ENCODE peak calls at places on chromosomes 12 and 14, in nine cellular contexts. S, B, M, P, Z, N, E, V and F are unnamed samples.

GRCh38 chr14:22781606-22782000 is 15.1 kb downstream of the OXA1L start:
- DNase-seq in S (no peak), B (no peak), M (no peak), P (peak), Z (no peak), N (no peak), E (no peak), V (no peak), F (no peak)

GRCh38 chr12:12333980-12334709 is 15.9 kb downstream of the MANSC1 start:
- DNase-seq in S (no peak), B (peak), M (peak), P (peak), Z (peak), N (peak), E (peak), V (no peak), F (no peak)

GRCh38 chr14:62711351-62712023 is 333.8 kb downstream of the KCNH5 start:
- DNase-seq in S (no peak), B (no peak), M (no peak), P (no peak), Z (no peak), N (no peak), E (no peak), V (no peak), F (no peak)

GRCh38 chr14:69259531-69260245 is at the start of gene GALNT16:
- DNase-seq in S (no peak), B (peak), M (peak), P (peak), Z (peak), N (peak), E (no peak), V (no peak), F (no peak)

GRCh38 chr12:109952160-109952858 is 43.9 kb downstream of the GIT2 start:
- DNase-seq in S (no peak), B (no peak), M (no peak), P (no peak), Z (no peak), N (peak), E (no peak), V (no peak), F (no peak)

GRCh38 chr12:93759512-93760081 is 82.4 kb downstream of the CRADD start:
- DNase-seq in S (no peak), B (no peak), M (no peak), P (no peak), Z (no peak), N (no peak), E (no peak), V (no peak), F (no peak)

GRCh38 chr12:68868043-68868790 is 60.2 kb downstream of the MDM2 start:
- DNase-seq in S (no peak), B (no peak), M (no peak), P (no peak), Z (no peak), N (peak), E (no peak), V (no peak), F (no peak)

GRCh38 chr12:80472912-80473500 is 29.0 kb downstream of the PTPRQ start:
- DNase-seq in S (no peak), B (no peak), M (no peak), P (peak), Z (peak), N (peak), E (no peak), V (no peak), F (no peak)

GRCh38 chr14:102235275-102235897 is 69.6 kb downstream of the MOK start:
- DNase-seq in S (peak), B (peak), M (peak), P (peak), Z (peak), N (peak), E (peak), V (peak), F (no peak)

GRCh38 chr12:79155703-79156102 is 291.1 kb downstream of the SYT1 start:
- DNase-seq in S (no peak), B (no peak), M (no peak), P (peak), Z (no peak), N (peak), E (no peak), V (no peak), F (no peak)

GRCh38 chr12:86445361-86445760 is 189.2 kb upstream of the MGAT4C start:
- DNase-seq in S (no peak), B (no peak), M (no peak), P (peak), Z (no peak), N (no peak), E (no peak), V (no peak), F (no peak)

GRCh38 chr14:99730876-99731351 is 46.8 kb downstream of the CYP46A1 start:
- DNase-seq in S (no peak), B (peak), M (no peak), P (no peak), Z (no peak), N (no peak), E (no peak), V (peak), F (peak)

GRCh38 chr12:50246873-50247612 is 36.3 kb downstream of the LIMA1 start:
- DNase-seq in S (peak), B (peak), M (peak), P (peak), Z (no peak), N (peak), E (peak), V (peak), F (peak)

GRCh38 chr12:6074979-6075585 is 49.4 kb downstream of the VWF start:
- DNase-seq in S (no peak), B (no peak), M (peak), P (no peak), Z (peak), N (peak), E (no peak), V (peak), F (no peak)

GRCh38 chr14:75370416-75371205 is 57.2 kb upstream of the JDP2 start:
- DNase-seq in S (no peak), B (no peak), M (no peak), P (no peak), Z (peak), N (no peak), E (no peak), V (no peak), F (no peak)

GRCh38 chr12:119491814-119492213 is 101.8 kb upstream of the TMEM233 start:
- DNase-seq in S (no peak), B (no peak), M (no peak), P (no peak), Z (no peak), N (no peak), E (no peak), V (no peak), F (no peak)

GRCh38 chr14:75718199-75718598 is 57.2 kb downstream of the TTLL5 start:
- DNase-seq in S (no peak), B (no peak), M (no peak), P (no peak), Z (no peak), N (no peak), E (no peak), V (no peak), F (no peak)

GRCh38 chr12:100827901-100828520 is 33.4 kb downstream of the ANO4 start:
- DNase-seq in S (no peak), B (no peak), M (no peak), P (peak), Z (peak), N (peak), E (no peak), V (no peak), F (no peak)

GRCh38 chr14:99274346-99275221 is 2.6 kb upstream of the BCL11B start:
- DNase-seq in S (peak), B (peak), M (peak), P (peak), Z (peak), N (peak), E (peak), V (no peak), F (peak)

GRCh38 chr14:81464253-81465001 is 64.3 kb upstream of the STON2 start:
- DNase-seq in S (no peak), B (no peak), M (no peak), P (peak), Z (peak), N (peak), E (peak), V (no peak), F (no peak)

GRCh38 chr12:46516933-46517578 is 144.5 kb upstream of the SLC38A2 start:
- DNase-seq in S (no peak), B (no peak), M (no peak), P (no peak), Z (no peak), N (no peak), E (no peak), V (no peak), F (no peak)

GRCh38 chr12:101823891-101824290 is 6.9 kb downstream of the GNPTAB start:
- DNase-seq in S (no peak), B (peak), M (peak), P (no peak), Z (peak), N (peak), E (peak), V (peak), F (no peak)

GRCh38 chr14:44417809-44418208 is 89.3 kb downstream of the FSCB start:
- DNase-seq in S (no peak), B (no peak), M (no peak), P (no peak), Z (no peak), N (no peak), E (no peak), V (no peak), F (no peak)

GRCh38 chr12:120879711-120880300 is 24.4 kb downstream of the SPPL3 start:
- DNase-seq in S (no peak), B (no peak), M (no peak), P (no peak), Z (no peak), N (no peak), E (no peak), V (no peak), F (no peak)

GRCh38 chr12:68119724-68120211 is 39.8 kb downstream of the IFNG start:
- DNase-seq in S (no peak), B (no peak), M (no peak), P (no peak), Z (no peak), N (no peak), E (no peak), V (no peak), F (no peak)

GRCh38 chr12:47722926-47723631 is 2.2 kb downstream of the ENDOU start:
- DNase-seq in S (no peak), B (no peak), M (no peak), P (no peak), Z (peak), N (no peak), E (no peak), V (no peak), F (no peak)

GRCh38 chr12:102350070-102350469 is 130.3 kb downstream of the IGF1 start:
- DNase-seq in S (no peak), B (no peak), M (no peak), P (no peak), Z (no peak), N (no peak), E (no peak), V (no peak), F (no peak)

GRCh38 chr14:41349289-41349910 is 257.3 kb upstream of the LRFN5 start:
- DNase-seq in S (no peak), B (no peak), M (no peak), P (no peak), Z (no peak), N (no peak), E (no peak), V (no peak), F (no peak)

GRCh38 chr14:65226824-65227604 is 124.7 kb upstream of the MAX start:
- DNase-seq in S (no peak), B (no peak), M (peak), P (peak), Z (peak), N (peak), E (no peak), V (no peak), F (no peak)

GRCh38 chr12:76489737-76490136 is 69.8 kb downstream of the OSBPL8 start:
- DNase-seq in S (no peak), B (no peak), M (no peak), P (peak), Z (no peak), N (peak), E (no peak), V (no peak), F (no peak)

GRCh38 chr12:902581-902980 is 46.9 kb downstream of the RAD52 start:
- DNase-seq in S (no peak), B (no peak), M (no peak), P (no peak), Z (no peak), N (no peak), E (no peak), V (no peak), F (no peak)

GRCh38 chr12:906077-906585 is 43.4 kb downstream of the RAD52 start:
- DNase-seq in S (no peak), B (no peak), M (no peak), P (no peak), Z (peak), N (no peak), E (no peak), V (no peak), F (no peak)

GRCh38 chr12:904010-904414 is 45.5 kb downstream of the RAD52 start:
- DNase-seq in S (no peak), B (no peak), M (no peak), P (no peak), Z (peak), N (no peak), E (no peak), V (no peak), F (no peak)

GRCh38 chr12:905273-906076 is 44.0 kb downstream of the RAD52 start:
- DNase-seq in S (no peak), B (no peak), M (no peak), P (no peak), Z (peak), N (no peak), E (no peak), V (no peak), F (no peak)

GRCh38 chr12:903055-903454 is 46.4 kb downstream of the RAD52 start:
- DNase-seq in S (no peak), B (no peak), M (no peak), P (no peak), Z (peak), N (no peak), E (no peak), V (no peak), F (no peak)
- H3K27ac ChIP-seq in S (no peak), B (no peak), M (no peak), P (no peak), Z (no peak), N (no peak), E (no peak), V (no peak), F (no peak)

GRCh38 chr12:14153803-14154202 is 172.4 kb upstream of the GRIN2B start:
- DNase-seq in S (no peak), B (no peak), M (no peak), P (no peak), Z (no peak), N (no peak), E (no peak), V (no peak), F (no peak)

GRCh38 chr12:14156606-14157005 is 175.2 kb upstream of the GRIN2B start:
- DNase-seq in S (no peak), B (no peak), M (no peak), P (no peak), Z (no peak), N (no peak), E (no peak), V (no peak), F (no peak)

GRCh38 chr12:14157129-14157747 is 175.8 kb upstream of the GRIN2B start:
- DNase-seq in S (no peak), B (no peak), M (no peak), P (no peak), Z (no peak), N (no peak), E (no peak), V (no peak), F (no peak)
- H3K4me3 ChIP-seq in S (no peak), B (no peak), M (no peak), P (no peak), Z (no peak), N (no peak), E (no peak), V (no peak), F (no peak)

GRCh38 chr14:77924392-77924948 is 124.6 kb downstream of the ADCK1 start:
- DNase-seq in S (no peak), B (no peak), M (no peak), P (no peak), Z (no peak), N (no peak), E (no peak), V (no peak), F (no peak)
- H3K27ac ChIP-seq in S (no peak), B (no peak), M (no peak), P (no peak), Z (no peak), N (no peak), E (no peak), V (no peak), F (no peak)

GRCh38 chr12:85280984-85281946 is 1.2 kb downstream of the ALX1 start:
- DNase-seq in S (no peak), B (no peak), M (no peak), P (no peak), Z (no peak), N (peak), E (no peak), V (no peak), F (no peak)

GRCh38 chr12:85279449-85280137 is 427 bp upstream of the ALX1 start:
- DNase-seq in S (no peak), B (peak), M (no peak), P (no peak), Z (peak), N (peak), E (no peak), V (no peak), F (no peak)

GRCh38 chr12:85278598-85279448 is 1.2 kb upstream of the ALX1 start:
- DNase-seq in S (no peak), B (no peak), M (no peak), P (no peak), Z (peak), N (no peak), E (no peak), V (no peak), F (no peak)

GRCh38 chr12:85281947-85282312 is 1.9 kb downstream of the ALX1 start:
- DNase-seq in S (no peak), B (no peak), M (no peak), P (no peak), Z (no peak), N (no peak), E (no peak), V (no peak), F (no peak)

DNA sequence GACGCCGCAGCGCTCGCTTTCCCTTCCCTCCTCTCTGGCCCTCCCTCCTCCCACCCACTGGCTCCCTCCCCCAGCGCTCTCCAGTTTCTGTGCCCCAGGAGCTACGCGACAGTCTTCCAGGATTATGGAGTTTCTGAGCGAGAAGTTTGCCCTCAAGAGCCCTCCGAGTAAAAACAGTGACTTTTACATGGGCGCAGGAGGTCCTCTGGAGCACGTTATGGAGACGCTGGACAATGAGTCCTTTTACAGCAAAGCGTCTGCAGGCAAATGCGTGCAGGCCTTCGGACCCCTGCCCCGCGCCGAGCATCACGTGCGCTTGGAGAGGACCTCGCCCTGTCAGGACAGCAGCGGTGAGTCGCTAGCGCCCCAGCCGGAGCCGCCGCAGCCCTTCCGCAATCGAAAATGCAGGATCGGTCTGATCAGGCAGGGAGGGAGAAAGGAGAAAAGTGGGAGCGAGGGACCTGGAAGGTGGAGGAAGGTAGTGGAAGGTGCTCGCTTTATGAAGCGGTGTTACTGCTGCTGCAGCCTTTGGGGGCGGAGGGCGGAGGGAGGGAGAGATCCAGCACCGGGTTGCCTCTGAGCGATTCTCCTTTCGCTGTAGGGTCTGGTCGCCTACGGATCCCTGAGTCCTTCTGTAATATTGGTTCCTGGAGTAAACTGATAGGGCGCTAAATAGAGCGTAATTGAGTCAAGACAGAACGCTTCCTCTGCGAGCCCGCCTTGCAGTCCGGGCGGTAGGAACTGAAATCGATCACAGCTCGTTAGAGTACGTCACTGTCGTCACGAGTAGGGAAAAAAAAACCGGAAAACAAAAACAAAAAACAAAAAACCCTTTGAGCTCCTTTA is at the start of gene ALX1:
- DNase-seq in S (no peak), B (peak), M (no peak), P (peak), Z (peak), N (peak), E (no peak), V (no peak), F (no peak)
- H3K4me3 ChIP-seq in S (peak), B (peak), M (peak), P (peak), Z (peak), N (peak), E (peak), V (peak), F (peak)

DNA sequence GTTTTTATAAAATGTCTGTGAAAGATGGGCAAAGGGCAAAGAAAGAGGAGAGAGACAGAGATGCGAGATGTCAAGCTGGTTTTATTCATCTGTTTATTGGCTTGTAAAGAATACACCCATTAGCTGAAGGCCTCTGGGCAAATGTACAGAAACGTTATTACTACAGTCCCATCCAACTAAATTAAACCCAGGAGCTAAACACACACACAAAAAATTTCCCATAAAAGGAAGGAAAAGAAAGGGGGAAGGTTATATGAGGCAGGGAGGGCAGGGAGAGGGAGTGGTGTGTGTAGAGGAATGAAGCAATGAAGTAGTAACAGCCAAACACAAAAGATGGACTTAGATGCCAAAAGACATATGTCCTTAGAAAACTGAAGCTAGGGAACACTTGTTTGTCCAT is 3.1 kb upstream of the MFAP5 start:
- DNase-seq in S (no peak), B (no peak), M (no peak), P (no peak), Z (no peak), N (no peak), E (no peak), V (no peak), F (no peak)
- H3K27ac ChIP-seq in S (no peak), B (peak), M (no peak), P (no peak), Z (no peak), N (no peak), E (peak), V (peak), F (no peak)

GRCh38 chr14:96817750-96818666 is 20.8 kb downstream of the VRK1 start:
- DNase-seq in S (no peak), B (no peak), M (no peak), P (no peak), Z (no peak), N (no peak), E (no peak), V (no peak), F (no peak)
- H3K4me3 ChIP-seq in S (no peak), B (no peak), M (no peak), P (peak), Z (no peak), N (no peak), E (no peak), V (no peak), F (no peak)

GRCh38 chr14:35047961-35048513 is 2.0 kb downstream of the FAM177A1 start:
- DNase-seq in S (no peak), B (no peak), M (no peak), P (no peak), Z (no peak), N (no peak), E (no peak), V (no peak), F (no peak)
- H3K27ac ChIP-seq in S (no peak), B (no peak), M (peak), P (no peak), Z (no peak), N (no peak), E (peak), V (peak), F (no peak)

GRCh38 chr12:53239643-53240258 is 7.7 kb upstream of the RARG start:
- DNase-seq in S (no peak), B (no peak), M (no peak), P (no peak), Z (no peak), N (no peak), E (no peak), V (no peak), F (no peak)
- H3K4me3 ChIP-seq in S (no peak), B (no peak), M (no peak), P (no peak), Z (no peak), N (no peak), E (no peak), V (no peak), F (no peak)

GRCh38 chr12:15722951-15723350 is 66.2 kb downstream of the EPS8 start:
- DNase-seq in S (no peak), B (no peak), M (no peak), P (no peak), Z (no peak), N (no peak), E (no peak), V (no peak), F (no peak)

GRCh38 chr12:15728118-15728598 is 61.0 kb downstream of the EPS8 start:
- DNase-seq in S (no peak), B (no peak), M (no peak), P (peak), Z (no peak), N (no peak), E (no peak), V (no peak), F (no peak)

GRCh38 chr12:15729097-15729496 is 60.1 kb downstream of the EPS8 start:
- DNase-seq in S (no peak), B (no peak), M (no peak), P (no peak), Z (no peak), N (no peak), E (no peak), V (no peak), F (no peak)

GRCh38 chr12:15726757-15727112 is 62.5 kb downstream of the EPS8 start:
- DNase-seq in S (no peak), B (no peak), M (no peak), P (no peak), Z (no peak), N (no peak), E (no peak), V (no peak), F (no peak)

GRCh38 chr12:15726029-15726756 is 63.0 kb downstream of the EPS8 start:
- DNase-seq in S (no peak), B (no peak), M (no peak), P (no peak), Z (no peak), N (no peak), E (no peak), V (no peak), F (no peak)
- H3K27ac ChIP-seq in S (no peak), B (peak), M (no peak), P (no peak), Z (no peak), N (no peak), E (peak), V (peak), F (peak)